ENCODE peak calls at places on chromosomes 3 and 15, in five cellular contexts. V, F, J, K and W are unnamed samples.

GRCh38 chr15:88083828-88084760 is 172.4 kb downstream of the NTRK3 start:
- DNase-seq in V (peak; percentile 58), F (no peak), J (no peak), K (no peak), W (peak; percentile 0)

GRCh38 chr3:44289882-44290462 is 48.3 kb downstream of the TOPAZ1 start:
- DNase-seq in V (no peak), F (no peak), J (no peak), K (no peak), W (no peak)

GRCh38 chr15:91051248-91051647 is 28.9 kb upstream of the VPS33B start:
- DNase-seq in V (no peak), F (no peak), J (no peak), K (no peak), W (no peak)

GRCh38 chr15:74869726-74870407 is 3.3 kb downstream of the SCAMP2 start:
- DNase-seq in V (peak; percentile 87), F (peak; percentile 50), J (no peak), K (no peak), W (peak; percentile 65)

GRCh38 chr15:41866263-41866703 is 27.6 kb downstream of the SPTBN5 start:
- DNase-seq in V (no peak), F (no peak), J (no peak), K (no peak), W (no peak)

GRCh38 chr3:132205609-132206008 is 111.6 kb upstream of the ACP3 start:
- DNase-seq in V (no peak), F (no peak), J (no peak), K (no peak), W (no peak)

GRCh38 chr3:18351069-18351628 is 74.0 kb downstream of the SATB1 start:
- DNase-seq in V (no peak), F (no peak), J (peak; percentile 30), K (no peak), W (no peak)

GRCh38 chr15:67840747-67841634 is 1.1 kb upstream of the RNU6-1 start:
- DNase-seq in V (no peak), F (peak; percentile 47), J (no peak), K (peak; percentile 46), W (peak; percentile 52)

GRCh38 chr15:73564255-73564654 is 68.9 kb downstream of the NPTN start:
- DNase-seq in V (no peak), F (peak; percentile 33), J (no peak), K (peak; percentile 15), W (peak; percentile 73)

GRCh38 chr3:196636369-196637349 is 2.8 kb upstream of the NRROS start:
- DNase-seq in V (peak; percentile 75), F (no peak), J (no peak), K (no peak), W (no peak)

GRCh38 chr3:196640501-196640968 is 1.0 kb downstream of the NRROS start:
- DNase-seq in V (peak; percentile 53), F (no peak), J (no peak), K (no peak), W (no peak)

GRCh38 chr3:196639517-196640500 is at the start of gene NRROS:
- DNase-seq in V (peak; percentile 83), F (peak; percentile 43), J (peak; percentile 84), K (no peak), W (peak; percentile 60)

GRCh38 chr3:196641278-196642058 is 2.0 kb downstream of the NRROS start:
- DNase-seq in V (no peak), F (no peak), J (no peak), K (no peak), W (no peak)

GRCh38 chr3:196638922-196639516 is 475 bp upstream of the NRROS start:
- DNase-seq in V (no peak), F (no peak), J (no peak), K (no peak), W (peak; percentile 7)
- H3K4me3 ChIP-seq in V (no peak overlapping the region), F (peak overlapping the region; percentile 55), J (peak overlapping the region; percentile 57), K (no peak overlapping the region), W (peak overlapping the region; percentile 53)

GRCh38 chr3:147945968-147946519 is 536.9 kb downstream of the ZIC1 start:
- DNase-seq in V (peak; percentile 56), F (peak; percentile 88), J (peak; percentile 65), K (no peak), W (peak; percentile 91)
- H3K4me3 ChIP-seq in V (peak overlapping the region; percentile 26), F (peak overlapping the region; percentile 34), J (no peak overlapping the region), K (no peak overlapping the region), W (peak overlapping the region; percentile 33)

DNA sequence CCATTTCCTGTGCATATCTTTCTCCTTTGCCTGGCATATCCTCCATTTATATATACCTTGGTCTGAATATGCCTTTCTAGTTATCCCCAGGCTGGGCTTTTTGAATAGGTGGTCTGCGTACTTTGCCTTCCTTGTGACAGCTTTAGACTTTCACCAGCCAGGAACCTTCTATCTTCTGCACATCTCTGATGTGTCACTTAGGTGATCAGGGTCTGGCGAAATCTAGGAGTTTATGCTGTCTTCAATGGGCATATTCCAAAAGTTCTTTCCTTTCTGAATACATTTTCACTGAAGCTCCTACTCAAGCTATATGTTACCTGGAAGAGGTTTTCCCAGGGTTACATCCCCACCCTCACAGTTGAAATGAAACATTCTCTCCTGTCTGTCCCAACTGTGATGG is 27.8 kb upstream of the ST3GAL6 start:
- DNase-seq in V (no peak), F (no peak), J (no peak), K (no peak), W (no peak)
- H3K4me3 ChIP-seq in V (no peak overlapping the region), F (no peak overlapping the region), J (no peak overlapping the region), K (no peak overlapping the region), W (peak overlapping the region; percentile 74)

GRCh38 chr3:8458711-8459110 is 42.9 kb upstream of the LMCD1 start:
- DNase-seq in V (peak; percentile 77), F (peak; percentile 61), J (no peak), K (no peak), W (peak; percentile 51)
- H3K4me3 ChIP-seq in V (no peak overlapping the region), F (no peak overlapping the region), J (no peak overlapping the region), K (no peak overlapping the region), W (no peak overlapping the region)

GRCh38 chr3:69770976-69771634 is 31.8 kb downstream of the MITF start:
- DNase-seq in V (no peak), F (peak; percentile 90), J (no peak), K (no peak), W (no peak)
- H3K4me3 ChIP-seq in V (no peak overlapping the region), F (no peak overlapping the region), J (no peak overlapping the region), K (no peak overlapping the region), W (no peak overlapping the region)

GRCh38 chr3:52277972-52278509 is 408 bp downstream of the WDR82 start:
- DNase-seq in V (peak; percentile 80), F (peak; percentile 60), J (peak; percentile 62), K (no peak), W (peak; percentile 46)

GRCh38 chr3:52278510-52279069 is at the start of gene WDR82:
- DNase-seq in V (peak; percentile 98), F (peak; percentile 94), J (peak; percentile 97), K (peak; percentile 93), W (peak; percentile 94)

GRCh38 chr3:52277071-52277964 is 1.1 kb downstream of the WDR82 start:
- DNase-seq in V (peak; percentile 89), F (peak; percentile 69), J (peak; percentile 53), K (peak; percentile 26), W (peak; percentile 74)

GRCh38 chr3:52281980-52282801 is 3.7 kb upstream of the WDR82 start:
- DNase-seq in V (no peak), F (peak; percentile 72), J (no peak), K (no peak), W (no peak)

DNA sequence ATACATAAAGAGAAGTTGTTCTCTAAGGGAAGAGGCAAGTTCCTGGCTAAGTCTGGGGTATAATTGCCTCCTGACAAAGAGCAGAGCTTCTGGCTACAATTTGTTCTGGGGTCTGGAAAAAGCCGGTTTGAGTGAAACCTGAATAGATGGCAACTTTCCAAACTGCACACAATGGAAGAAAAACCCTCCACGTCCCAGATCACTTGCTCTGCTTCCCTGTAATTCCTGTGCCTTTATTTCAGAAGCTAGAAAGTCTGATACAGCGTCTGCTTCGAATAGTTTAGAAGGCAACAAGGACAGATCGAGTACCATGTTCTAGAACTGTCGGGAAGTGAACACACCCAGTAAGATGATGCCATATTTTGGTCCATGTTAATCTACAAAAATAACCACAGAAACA is 1.6 kb upstream of the WDR82 start:
- DNase-seq in V (no peak), F (peak; percentile 53), J (no peak), K (no peak), W (peak; percentile 70)
- H3K4me3 ChIP-seq in V (no peak overlapping the region), F (no peak overlapping the region), J (no peak overlapping the region), K (no peak overlapping the region), W (peak overlapping the region; percentile 4)

GRCh38 chr3:46932455-46933225 is 43.9 kb downstream of the CCDC12 start:
- DNase-seq in V (no peak), F (no peak), J (no peak), K (no peak), W (no peak)
- H3K4me3 ChIP-seq in V (no peak overlapping the region), F (no peak overlapping the region), J (no peak overlapping the region), K (no peak overlapping the region), W (no peak overlapping the region)

GRCh38 chr3:182686033-182686886 is 107.0 kb upstream of the ATP11B start:
- DNase-seq in V (no peak), F (no peak), J (no peak), K (no peak), W (no peak)

GRCh38 chr3:182683335-182684257 is 109.7 kb upstream of the ATP11B start:
- DNase-seq in V (peak; percentile 47), F (peak; percentile 70), J (peak; percentile 86), K (peak; percentile 60), W (peak; percentile 82)

DNA sequence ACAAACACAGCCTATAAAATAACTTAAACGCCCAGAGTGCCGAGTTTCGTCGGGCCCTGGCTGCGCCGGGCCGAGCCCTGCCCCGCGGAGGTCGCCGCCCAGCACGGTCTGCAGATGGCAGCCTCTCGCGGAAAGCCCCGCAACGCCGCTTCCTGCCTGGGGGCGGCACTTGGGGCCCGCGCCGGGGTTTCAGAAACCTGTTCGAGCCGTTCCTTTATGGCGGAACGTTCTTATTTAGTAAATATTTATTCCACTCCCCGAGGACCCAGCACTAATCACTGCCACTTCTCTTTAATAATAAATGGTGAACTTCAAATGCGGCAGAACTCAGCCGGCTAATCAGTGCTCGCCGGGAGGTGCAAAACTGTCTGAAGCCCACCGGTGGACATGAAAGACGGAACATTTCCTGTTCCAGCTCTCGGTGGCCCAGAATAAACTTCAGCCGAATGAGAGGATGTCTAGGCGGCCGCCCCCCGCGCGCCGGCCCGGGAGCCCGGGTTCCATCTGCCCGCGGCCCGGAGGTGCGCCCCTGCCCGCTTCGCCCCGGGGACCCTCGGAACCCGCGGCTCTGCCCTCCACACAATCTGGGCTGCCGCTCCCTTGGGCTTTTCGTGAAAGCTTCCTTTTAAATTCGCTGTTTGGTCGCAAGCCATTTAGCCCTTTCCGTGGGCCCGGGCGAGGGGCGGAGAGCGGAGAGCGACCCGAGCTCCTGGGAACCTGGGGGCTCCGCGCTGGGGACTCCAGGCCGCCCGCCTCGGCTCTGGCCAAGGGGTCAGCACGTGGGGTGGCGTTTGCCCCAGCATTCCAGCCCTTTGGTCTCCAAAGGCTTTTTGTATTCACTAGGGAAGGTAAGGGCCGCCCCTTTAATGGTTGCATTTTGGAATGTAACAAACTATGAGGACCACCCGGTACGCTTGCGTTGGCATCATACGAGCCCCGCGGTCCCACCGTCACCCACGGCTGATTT is 110.8 kb upstream of the ATP11B start:
- DNase-seq in V (peak; percentile 49), F (peak; percentile 19), J (peak; percentile 85), K (peak; percentile 51), W (peak; percentile 43)
- H3K4me3 ChIP-seq in V (peak overlapping the region; percentile 53), F (peak overlapping the region; percentile 59), J (peak overlapping the region; percentile 73), K (peak overlapping the region; percentile 55), W (peak overlapping the region; percentile 63)

DNA sequence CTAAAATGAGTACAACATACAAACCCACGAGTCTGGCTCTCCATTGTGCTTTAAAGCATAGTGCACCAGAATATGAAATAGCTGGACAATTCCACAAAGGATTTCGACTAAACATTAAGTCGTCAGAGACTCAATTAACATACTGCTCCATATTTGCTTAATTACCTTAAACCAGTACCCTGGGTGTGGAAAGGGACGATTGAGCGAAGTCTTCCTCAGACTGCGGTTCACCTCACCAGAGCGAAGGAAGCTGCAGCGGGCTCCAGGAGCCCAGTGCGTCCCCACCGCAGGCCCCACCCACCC is 218 bp upstream of the TRPC1 start:
- DNase-seq in V (no peak), F (no peak), J (no peak), K (no peak), W (no peak)
- H3K4me3 ChIP-seq in V (peak overlapping the region; percentile 91), F (peak overlapping the region; percentile 82), J (peak overlapping the region; percentile 85), K (peak overlapping the region; percentile 50), W (peak overlapping the region; percentile 83)